ENCODE peak calls at places on chromosomes 12 and 14, in four cellular contexts. J is activated T-cell treated with anti-CD3 and anti-CD28 coated beads, Interleukin-2, amount 50 U/mL, for 24 hours; A is hepatocyte; E is Caki2. L is an unnamed sample.

GRCh38 chr14:106141242-106142220 is 615.1 kb downstream of the TMEM121 start:
- DNase-seq in J (peak), A (no peak), E (no peak), L (peak)

GRCh38 chr14:71138236-71139057 is 231.2 kb downstream of the PCNX1 start:
- DNase-seq in J (no peak), A (no peak), E (no peak), L (no peak)

GRCh38 chr14:100589071-100589759 is 2.0 kb upstream of the BEGAIN start:
- DNase-seq in J (no peak), A (no peak), E (no peak), L (peak)

GRCh38 chr12:57235728-57236131 is 6.2 kb downstream of the SHMT2 start:
- DNase-seq in J (no peak), A (no peak), E (no peak), L (no peak)

GRCh38 chr12:92210062-92210461 is 64.4 kb upstream of the BTG1 start:
- DNase-seq in J (no peak), A (no peak), E (no peak), L (no peak)

GRCh38 chr14:32436993-32437392 is 107.9 kb downstream of the AKAP6 start:
- DNase-seq in J (no peak), A (no peak), E (no peak), L (no peak)

GRCh38 chr12:11756022-11756421 is 106.5 kb downstream of the ETV6 start:
- DNase-seq in J (no peak), A (no peak), E (no peak), L (no peak)

GRCh38 chr14:55430024-55430690 is 10.3 kb downstream of the TBPL2 start:
- DNase-seq in J (peak), A (peak), E (peak), L (no peak)

GRCh38 chr14:90383731-90384542 is 12.9 kb upstream of the CALM1 start:
- DNase-seq in J (peak), A (peak), E (no peak), L (peak)

GRCh38 chr12:109723311-109723791 is 9.7 kb downstream of the FAM222A start:
- DNase-seq in J (no peak), A (no peak), E (no peak), L (no peak)

GRCh38 chr14:44162197-44162596 is 344.9 kb downstream of the FSCB start:
- DNase-seq in J (no peak), A (no peak), E (no peak), L (no peak)

GRCh38 chr14:100532154-100532915 is 54.9 kb downstream of the BEGAIN start:
- DNase-seq in J (peak), A (no peak), E (no peak), L (peak)

GRCh38 chr12:69846976-69847375 is 21.9 kb downstream of the MYRFL start:
- DNase-seq in J (no peak), A (no peak), E (no peak), L (no peak)